ENCODE peak calls at places on chromosome 9, in nine cellular contexts. S is breast epithelium, C is A549, O is heart left ventricle, W is tibial nerve, I is stomach, P is uterus, H is K562, R is right lobe of liver. J is an unnamed sample.

GRCh38 chr9:130942679-130943078 is 3.6 kb upstream of the FIBCD1 start:
- DNase-seq in S (no peak), C (no peak), O (no peak), W (no peak), I (no peak), P (no peak), H (no peak), R (no peak), J (no peak)

GRCh38 chr9:119758241-119758640 is 389.0 kb upstream of the BRINP1 start:
- DNase-seq in S (no peak), C (no peak), O (no peak), W (no peak), I (no peak), P (no peak), H (no peak), R (no peak), J (no peak)

GRCh38 chr9:98494852-98495251 is 213.9 kb downstream of the GABBR2 start:
- DNase-seq in S (no peak), C (no peak), O (no peak), W (no peak), I (no peak), P (no peak), H (no peak), R (no peak), J (no peak)

GRCh38 chr9:94780516-94780950 is 54.0 kb downstream of the AOPEP start:
- DNase-seq in S (no peak), C (no peak), O (peak; percentile 72), W (no peak), I (no peak), P (no peak), H (no peak), R (no peak), J (no peak)

GRCh38 chr9:33112099-33112498 is 35.6 kb upstream of the SMU1 start:
- DNase-seq in S (peak; percentile 13), C (no peak), O (no peak), W (no peak), I (no peak), P (no peak), H (no peak), R (no peak), J (no peak)

GRCh38 chr9:69141851-69142250 is 32.2 kb upstream of the TJP2 start:
- DNase-seq in S (peak; percentile 6), C (no peak), O (peak; percentile 7), W (no peak), I (no peak), P (no peak), H (no peak), R (no peak), J (no peak)

GRCh38 chr9:19239955-19240354 is 9.5 kb downstream of the DENND4C start:
- DNase-seq in S (no peak), C (no peak), O (no peak), W (no peak), I (no peak), P (no peak), H (no peak), R (no peak), J (no peak)

GRCh38 chr9:125142560-125143376 is 560 bp downstream of the SCAI start:
- DNase-seq in S (no peak), C (no peak), O (no peak), W (no peak), I (no peak), P (peak; percentile 17), H (no peak), R (peak; percentile 63), J (no peak)

GRCh38 chr9:116471093-116471906 is 215.8 kb upstream of the TRIM32 start:
- DNase-seq in S (no peak), C (no peak), O (peak; percentile 44), W (peak; percentile 20), I (no peak), P (peak; percentile 49), H (peak; percentile 65), R (no peak), J (no peak)

GRCh38 chr9:36487482-36488321 is 85.0 kb upstream of the MELK start:
- DNase-seq in S (peak; percentile 81), C (peak; percentile 87), O (peak; percentile 94), W (peak; percentile 66), I (peak; percentile 93), P (peak; percentile 87), H (peak; percentile 89), R (peak; percentile 96), J (peak; percentile 77)
- TF ChIP-seq POLR2A in S (peak; percentile 26), C (peak; percentile 75), O (no peak), W (peak; percentile 78), I (no peak), P (peak; percentile 93), H (peak; percentile 86), R (peak; percentile 90), J (peak; percentile 65)

GRCh38 chr9:129402931-129403742 is 217.8 kb downstream of the C9orf50 start:
- DNase-seq in S (no peak), C (no peak), O (no peak), W (no peak), I (no peak), P (no peak), H (no peak), R (peak; percentile 32), J (no peak)

GRCh38 chr9:129400971-129401622 is 219.8 kb downstream of the C9orf50 start:
- DNase-seq in S (no peak), C (no peak), O (no peak), W (no peak), I (no peak), P (peak; percentile 20), H (no peak), R (peak; percentile 39), J (no peak)

GRCh38 chr9:129400001-129400970 is 220.6 kb downstream of the C9orf50 start:
- DNase-seq in S (no peak), C (no peak), O (no peak), W (no peak), I (no peak), P (peak; percentile 24), H (no peak), R (peak; percentile 46), J (no peak)

GRCh38 chr9:129402341-129402739 is 218.6 kb downstream of the C9orf50 start:
- DNase-seq in S (no peak), C (no peak), O (no peak), W (no peak), I (no peak), P (no peak), H (no peak), R (peak; percentile 43), J (no peak)

DNA sequence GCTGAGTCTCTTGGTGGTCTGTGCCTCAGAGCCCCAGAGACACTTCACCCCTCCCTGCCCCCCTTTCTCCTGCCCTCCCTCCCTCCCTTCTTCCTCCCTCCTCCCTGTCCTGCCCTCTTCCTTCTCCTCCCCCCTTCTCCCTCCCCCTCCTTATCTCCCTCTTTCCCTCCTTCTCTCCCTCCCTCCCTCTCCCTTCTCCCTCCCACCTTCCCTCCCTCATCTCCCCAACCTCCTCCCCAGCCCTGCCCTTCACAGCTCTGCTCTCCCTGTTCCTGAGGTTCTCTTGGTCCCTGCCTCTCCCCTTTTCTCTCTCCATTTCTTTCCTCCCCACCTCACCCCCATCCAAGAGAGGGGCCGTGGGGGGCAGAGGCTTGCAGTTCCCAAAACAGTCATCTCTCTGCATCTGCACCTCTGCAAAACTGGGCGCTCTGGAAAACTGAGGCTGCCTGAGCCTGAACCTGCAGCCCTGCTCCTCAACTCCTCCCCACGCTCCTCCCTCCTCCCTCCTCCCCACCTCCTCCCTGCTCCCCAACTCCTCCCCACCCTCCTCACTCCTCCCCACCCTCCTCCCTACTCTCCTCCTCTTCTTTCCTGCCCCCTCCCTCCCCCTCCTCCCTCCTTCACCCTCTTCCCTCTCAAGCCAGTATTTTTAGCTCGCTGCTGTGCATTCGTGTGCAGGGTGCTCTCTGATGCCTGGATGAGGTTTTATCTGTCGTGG is 219.1 kb downstream of the C9orf50 start:
- DNase-seq in S (no peak), C (peak; percentile 52), O (peak; percentile 58), W (no peak), I (no peak), P (peak; percentile 81), H (peak; percentile 71), R (peak; percentile 31), J (no peak)
- TF ChIP-seq POLR2A in S (no peak), C (no peak), O (no peak), W (no peak), I (no peak), P (no peak), H (no peak), R (no peak), J (no peak)

GRCh38 chr9:127788337-127789011 is 2.6 kb downstream of the CDK9 start:
- DNase-seq in S (no peak), C (no peak), O (no peak), W (no peak), I (no peak), P (no peak), H (no peak), R (peak; percentile 82), J (no peak)

GRCh38 chr9:127786773-127787123 is 914 bp downstream of the CDK9 start:
- DNase-seq in S (no peak), C (no peak), O (no peak), W (no peak), I (no peak), P (no peak), H (no peak), R (no peak), J (no peak)

GRCh38 chr9:127783644-127784043 is 2.2 kb upstream of the CDK9 start:
- DNase-seq in S (no peak), C (no peak), O (no peak), W (no peak), I (no peak), P (no peak), H (no peak), R (no peak), J (no peak)

GRCh38 chr9:127785023-127785932 is 556 bp upstream of the CDK9 start:
- DNase-seq in S (peak; percentile 79), C (peak; percentile 85), O (peak; percentile 90), W (peak; percentile 82), I (peak; percentile 91), P (peak; percentile 89), H (peak; percentile 88), R (peak; percentile 92), J (peak; percentile 97)

DNA sequence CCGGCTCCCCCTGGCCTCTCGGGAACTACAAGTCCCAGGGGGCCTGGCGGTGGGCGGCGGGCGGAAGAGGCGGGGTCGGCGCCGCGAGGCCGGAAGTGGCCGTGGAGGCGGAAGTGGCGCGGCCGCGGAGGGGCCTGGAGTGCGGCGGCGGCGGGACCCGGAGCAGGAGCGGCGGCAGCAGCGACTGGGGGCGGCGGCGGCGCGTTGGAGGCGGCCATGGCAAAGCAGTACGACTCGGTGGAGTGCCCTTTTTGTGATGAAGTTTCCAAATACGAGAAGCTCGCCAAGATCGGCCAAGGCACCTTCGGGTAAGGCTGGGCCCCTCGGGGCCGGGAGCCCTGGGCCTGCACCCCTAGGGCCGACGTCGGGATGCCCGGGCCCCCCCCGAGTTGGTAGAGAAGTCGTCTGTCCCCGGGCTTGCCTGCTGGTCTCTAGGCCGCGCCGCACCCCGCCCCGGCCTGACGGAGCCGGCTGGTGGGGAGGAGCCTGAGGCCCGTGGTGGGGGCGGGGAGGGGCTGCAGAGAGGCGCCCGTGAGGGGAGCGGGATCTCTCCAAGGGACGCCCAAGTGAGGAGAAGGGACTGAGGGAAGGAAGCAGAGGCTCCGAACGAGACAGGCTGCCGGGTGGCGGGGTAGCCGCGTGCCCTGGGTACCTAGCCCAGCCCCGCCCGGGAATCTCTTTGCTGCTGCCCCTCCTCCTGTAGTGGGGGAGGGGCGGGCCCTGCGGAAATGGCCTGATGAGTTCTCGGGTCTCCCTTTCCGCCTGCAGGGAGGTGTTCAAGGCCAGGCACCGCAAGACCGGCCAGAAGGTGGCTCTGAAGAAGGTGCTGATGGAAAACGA is at the start of gene CDK9:
- DNase-seq in S (peak; percentile 89), C (peak; percentile 94), O (peak; percentile 93), W (peak; percentile 84), I (peak; percentile 93), P (peak; percentile 90), H (peak; percentile 87), R (peak; percentile 94), J (peak; percentile 95)
- TF ChIP-seq POLR2A in S (no peak), C (peak; percentile 51), O (no peak), W (peak; percentile 81), I (no peak), P (peak; percentile 71), H (peak; percentile 80), R (peak; percentile 93), J (peak; percentile 66)

GRCh38 chr9:133991964-133992779 is at the start of gene VAV2:
- DNase-seq in S (no peak), C (peak; percentile 61), O (peak; percentile 76), W (peak; percentile 30), I (peak; percentile 65), P (peak; percentile 49), H (peak; percentile 83), R (peak; percentile 89), J (peak; percentile 84)
- TF ChIP-seq POLR2A in S (no peak), C (peak; percentile 61), O (no peak), W (no peak), I (no peak), P (no peak), H (no peak), R (peak; percentile 79), J (peak; percentile 77)

J was measured in H54.